ENCODE peak calls at places on chromosomes 11 and 22, in five cellular contexts. I is mammary epithelial cell, X is body of pancreas, C is right lobe of liver, Z is heart right ventricle. K is an unnamed sample. For H3K27me3, the result is how much of the 10 kb centered on the place peaks cover.

GRCh38 chr11:42727879-42728278 is 583.9 kb upstream of the API5 start:
- DNase-seq in I (no peak), X (no peak), C (no peak), Z (no peak), K (no peak)

GRCh38 chr11:28911829-28912228 is 803.6 kb downstream of the METTL15 start:
- DNase-seq in I (no peak), X (no peak), C (no peak), Z (no peak), K (no peak)

GRCh38 chr22:48746789-48747425 is 1080.8 kb downstream of the BRD1 start:
- DNase-seq in I (no peak), X (no peak), C (no peak), Z (no peak), K (no peak)

GRCh38 chr22:35335468-35335867 is 35.8 kb downstream of the TOM1 start:
- DNase-seq in I (no peak), X (no peak), C (no peak), Z (no peak), K (no peak)

GRCh38 chr11:34830648-34831047 is 85.5 kb downstream of the APIP start:
- DNase-seq in I (no peak), X (no peak), C (no peak), Z (peak), K (no peak)

GRCh38 chr11:21121991-21122390 is 452.6 kb downstream of the NELL1 start:
- DNase-seq in I (no peak), X (no peak), C (no peak), Z (no peak), K (no peak)

GRCh38 chr11:70267405-70267950 is 3.0 kb upstream of the PPFIA1 start:
- DNase-seq in I (no peak), X (no peak), C (no peak), Z (no peak), K (no peak)

GRCh38 chr11:46513934-46514342 is 79.9 kb downstream of the AMBRA1 start:
- DNase-seq in I (peak), X (peak), C (no peak), Z (peak), K (no peak)

GRCh38 chr11:28596816-28597215 is 488.6 kb downstream of the METTL15 start:
- DNase-seq in I (no peak), X (no peak), C (no peak), Z (no peak), K (no peak)

GRCh38 chr22:35315141-35315854 is 15.6 kb downstream of the TOM1 start:
- DNase-seq in I (no peak), X (no peak), C (peak), Z (peak), K (peak)

GRCh38 chr11:43575931-43576833 is 104.4 kb upstream of the HSD17B12 start:
- DNase-seq in I (no peak), X (no peak), C (no peak), Z (no peak), K (no peak)

GRCh38 chr11:87778341-87778740 is 396.9 kb downstream of the RAB38 start:
- DNase-seq in I (peak), X (no peak), C (no peak), Z (no peak), K (no peak)

GRCh38 chr22:28674121-28674563 is 5.5 kb downstream of the TTC28 start:
- DNase-seq in I (peak), X (no peak), C (no peak), Z (no peak), K (no peak)

GRCh38 chr11:96187779-96188624 is 155.0 kb downstream of the MAML2 start:
- DNase-seq in I (peak), X (no peak), C (no peak), Z (no peak), K (peak)

GRCh38 chr11:65915821-65916251 is 3.0 kb downstream of the C11orf68 start:
- DNase-seq in I (peak), X (peak), C (no peak), Z (peak), K (peak)

GRCh38 chr11:129608711-129609110 is 206.9 kb upstream of the TMEM45B start:
- DNase-seq in I (peak), X (no peak), C (no peak), Z (no peak), K (peak)

GRCh38 chr22:22926359-22927195 is 39.0 kb downstream of the IGLL5 start:
- DNase-seq in I (no peak), X (no peak), C (no peak), Z (no peak), K (no peak)

GRCh38 chr11:20873054-20873453 is 203.7 kb downstream of the NELL1 start:
- DNase-seq in I (peak), X (no peak), C (no peak), Z (no peak), K (peak)

GRCh38 chr11:32034149-32034548 is 56.7 kb upstream of the RCN1 start:
- DNase-seq in I (peak), X (no peak), C (no peak), Z (no peak), K (peak)

GRCh38 chr11:17408026-17408425 is 19.6 kb upstream of the KCNJ11 start:
- DNase-seq in I (no peak), X (no peak), C (no peak), Z (no peak), K (no peak)

GRCh38 chr22:36625102-36625501 is 78.5 kb downstream of the CACNG2 start:
- DNase-seq in I (no peak), X (no peak), C (no peak), Z (no peak), K (no peak)
- H3K27me3 ChIP-seq in I (under half), X (under half), C (under half), Z (under half), K (under half)

DNA sequence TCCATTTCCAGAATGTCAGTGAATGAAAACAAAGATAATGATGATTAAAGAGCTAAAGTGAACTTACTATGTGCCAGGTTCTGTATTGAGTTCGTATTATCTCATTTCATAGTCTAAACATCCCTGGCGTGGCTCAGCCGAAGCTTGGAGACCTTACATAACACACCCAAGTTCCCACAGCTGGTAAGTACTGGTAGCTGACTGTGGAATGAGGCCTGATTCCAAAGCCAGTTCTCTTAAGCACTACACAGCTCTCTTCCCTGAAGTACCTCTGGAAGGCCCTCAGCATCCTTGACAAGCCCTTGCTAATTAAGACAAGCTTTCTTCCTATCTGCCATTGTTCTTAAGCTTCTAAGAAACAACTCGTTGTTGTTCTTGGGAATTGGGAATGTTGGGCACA is 28.6 kb upstream of the NCAM1 start:
- DNase-seq in I (no peak), X (no peak), C (no peak), Z (no peak), K (no peak)
- H3K27me3 ChIP-seq in I (under half), X (under half), C (under half), Z (under half), K (under half)

GRCh38 chr22:37417264-37417663 is 10.0 kb downstream of the ELFN2 start:
- DNase-seq in I (no peak), X (no peak), C (no peak), Z (no peak), K (no peak)
- H3K27me3 ChIP-seq in I (under half), X (under half), C (under half), Z (half or more), K (under half)

DNA sequence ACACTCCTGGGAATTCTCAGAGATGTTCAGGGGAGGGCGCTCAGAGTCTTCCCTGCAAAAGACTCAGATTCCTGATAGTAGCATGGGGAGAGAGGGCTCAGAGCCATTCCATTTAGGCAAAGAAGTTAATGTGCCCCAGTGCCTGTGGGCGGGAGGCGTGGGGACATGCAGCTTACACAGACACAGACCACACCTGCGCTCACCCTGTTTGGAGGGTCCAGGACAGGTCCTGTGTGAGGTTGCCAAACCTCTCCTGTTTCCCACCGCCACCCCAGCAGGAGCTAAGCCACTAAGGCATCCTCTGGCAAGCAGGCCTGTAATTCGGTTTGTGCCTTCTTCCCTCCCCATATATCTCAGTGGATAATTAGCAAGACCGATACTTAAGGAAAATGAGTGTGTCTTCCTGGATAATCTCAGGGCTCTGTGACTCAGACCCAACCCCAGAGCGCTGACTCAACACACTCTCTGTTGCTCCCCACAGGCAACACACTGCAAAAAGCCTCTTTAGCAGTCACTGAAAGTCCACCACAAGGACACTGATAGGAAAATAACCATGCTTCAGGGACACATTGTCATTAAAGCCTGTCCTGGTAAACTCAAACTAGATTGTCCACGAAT is 118.9 kb upstream of the LMO1 start:
- DNase-seq in I (peak), X (no peak), C (no peak), Z (no peak), K (peak)
- H3K27me3 ChIP-seq in I (under half), X (under half), C (under half), Z (under half), K (under half)

DNA sequence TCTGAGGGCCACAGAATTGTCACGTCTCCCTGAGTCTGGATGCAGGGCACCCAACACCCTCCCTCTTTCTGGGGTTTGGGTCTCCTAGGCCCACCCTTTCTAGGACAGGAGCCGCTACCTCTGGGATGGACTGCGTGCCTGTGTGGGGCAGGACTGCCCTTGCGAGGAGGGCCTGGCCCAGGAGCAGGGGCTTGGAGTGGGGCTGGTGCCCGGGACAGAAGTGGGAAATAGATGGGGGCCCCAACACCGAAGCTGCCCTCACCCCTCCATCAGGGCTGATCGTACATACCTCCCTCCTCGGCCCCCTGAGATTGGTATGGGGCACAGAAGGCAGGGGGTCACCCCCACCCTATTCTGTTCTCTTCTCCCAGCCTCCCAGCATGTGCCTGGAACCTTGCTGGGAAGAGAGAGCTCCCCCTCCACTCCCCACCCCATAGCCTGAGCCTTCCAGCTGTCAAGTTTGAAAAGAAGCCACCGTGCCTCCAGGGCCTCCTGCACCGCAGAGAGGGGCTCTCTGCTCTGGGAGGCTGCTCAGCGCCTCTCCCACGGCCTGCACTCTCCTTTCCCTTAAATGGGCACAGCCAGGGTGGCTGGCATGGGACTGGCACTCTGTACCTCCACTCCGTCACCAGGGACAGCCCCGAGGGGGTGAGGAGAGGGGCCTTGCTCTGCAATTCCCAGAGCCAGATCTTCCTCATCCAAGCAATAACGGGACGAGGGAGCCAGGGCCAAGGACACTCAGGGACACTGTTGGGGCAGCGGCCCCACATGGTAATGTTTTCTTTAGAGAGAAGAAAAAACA is 1.8 kb downstream of the LRRC10B start:
- DNase-seq in I (no peak), X (no peak), C (no peak), Z (no peak), K (no peak)
- H3K27me3 ChIP-seq in I (under half), X (under half), C (under half), Z (half or more), K (under half)

DNA sequence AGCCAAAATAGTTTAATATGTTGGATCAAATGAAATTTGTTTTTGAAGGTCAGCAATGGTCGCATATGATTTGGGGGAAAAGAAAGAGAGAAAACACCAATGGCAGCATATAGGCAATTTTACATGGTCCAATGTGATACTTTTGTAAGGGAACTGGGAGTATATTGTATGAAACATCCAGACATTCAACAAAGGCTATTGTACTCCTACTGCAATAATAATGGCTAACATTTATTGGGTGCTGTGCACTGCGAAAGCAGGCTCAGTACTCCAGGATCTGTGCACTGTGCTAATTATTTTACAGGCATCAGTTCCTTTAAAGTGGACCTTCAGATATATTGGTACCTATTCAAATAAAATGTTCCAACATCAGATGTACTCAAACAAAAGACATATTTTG is 5.9 kb upstream of the OR10V1 start:
- DNase-seq in I (no peak), X (no peak), C (no peak), Z (no peak), K (no peak)
- H3K27me3 ChIP-seq in I (under half), X (under half), C (under half), Z (under half), K (under half)

GRCh38 chr22:45627489-45628233 is 44.0 kb upstream of the ATXN10 start:
- DNase-seq in I (no peak), X (no peak), C (no peak), Z (no peak), K (no peak)
- H3K27me3 ChIP-seq in I (under half), X (under half), C (under half), Z (under half), K (under half)

GRCh38 chr11:61569701-61570100 is 11.2 kb downstream of the SYT7 start:
- DNase-seq in I (no peak), X (no peak), C (no peak), Z (no peak), K (no peak)
- H3K27me3 ChIP-seq in I (under half), X (under half), C (under half), Z (under half), K (under half)

DNA sequence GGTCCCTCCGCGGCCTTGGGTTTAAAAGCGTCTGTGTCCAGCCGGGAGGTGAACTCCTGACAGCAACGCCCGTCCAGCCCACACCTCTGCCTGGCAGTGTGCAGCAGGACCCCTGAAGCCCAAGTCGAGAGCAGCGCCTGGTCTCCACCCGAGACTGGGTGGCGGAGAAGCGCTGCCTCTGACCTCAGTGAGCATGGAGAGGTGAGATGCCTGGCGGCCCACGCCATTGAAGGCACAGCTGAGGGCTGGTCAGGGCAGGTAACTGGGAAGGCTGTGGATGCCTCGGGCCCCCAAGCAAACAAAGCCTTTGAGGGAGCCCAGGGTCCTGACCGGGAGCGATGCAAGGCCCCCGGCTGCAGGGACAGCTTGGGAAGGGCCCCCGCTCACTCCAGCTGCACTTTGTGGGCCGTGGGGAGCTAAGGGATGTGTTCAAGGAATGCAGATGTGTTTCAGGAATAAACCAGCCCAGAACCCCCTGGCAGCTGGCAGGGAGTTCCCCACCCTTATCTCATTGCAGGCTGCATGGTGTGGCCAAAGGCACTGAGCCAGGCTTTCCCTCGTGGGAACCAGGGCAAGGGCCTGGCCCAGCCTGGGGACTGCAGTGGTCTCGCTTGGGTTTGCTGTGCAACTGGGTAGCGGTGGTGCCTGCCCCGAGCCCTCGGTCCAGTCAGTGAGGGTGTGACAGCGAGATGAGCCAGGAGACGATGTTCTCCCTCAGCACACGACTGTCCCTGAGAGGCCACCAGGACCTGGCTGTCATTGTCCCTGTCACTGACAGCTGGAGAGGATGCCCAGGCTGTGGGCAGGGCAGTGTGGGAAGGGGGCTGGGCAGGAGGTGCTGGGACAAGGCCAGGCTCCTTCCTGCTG is 92.5 kb downstream of the WNT7B start:
- DNase-seq in I (no peak), X (peak), C (no peak), Z (peak), K (no peak)
- H3K27me3 ChIP-seq in I (under half), X (under half), C (under half), Z (half or more), K (under half)